ENCODE peak calls at places on chromosomes 2 and 18, in four cellular contexts. I, J, C and N are unnamed samples.
A peak's percentile ranks its signal among the peaks of the same experiment; 100 is the strongest.

GRCh38 chr18:39627936-39628335 is 2062.3 kb upstream of the CELF4 start:
- DNase-seq in I (no peak), J (no peak), C (no peak), N (no peak)

GRCh38 chr2:73963385-73964120 is 21.2 kb upstream of the TET3 start:
- DNase-seq in I (no peak), J (no peak), C (no peak), N (no peak)

GRCh38 chr2:78775291-78775690 is 250.2 kb upstream of the REG3G start:
- DNase-seq in I (peak; percentile 52), J (no peak), C (no peak), N (no peak)

GRCh38 chr18:79965119-79965902 is 868 bp downstream of the HSBP1L1 start:
- DNase-seq in I (peak; percentile 32), J (peak; percentile 83), C (peak; percentile 36), N (peak; percentile 88)

GRCh38 chr2:133476931-133477613 is 91.2 kb downstream of the NCKAP5 start:
- DNase-seq in I (no peak), J (no peak), C (no peak), N (no peak)

GRCh38 chr2:236309669-236310029 is 45.4 kb upstream of the ASB18 start:
- DNase-seq in I (peak; percentile 29), J (peak; percentile 39), C (peak; percentile 30), N (peak; percentile 76)

GRCh38 chr2:27051902-27052645 is 606 bp downstream of the AGBL5 start:
- DNase-seq in I (no peak), J (no peak), C (no peak), N (peak; percentile 23)

GRCh38 chr2:33298233-33298632 is 178.2 kb upstream of the RASGRP3 start:
- DNase-seq in I (peak; percentile 17), J (peak; percentile 56), C (no peak), N (no peak)

GRCh38 chr2:119820275-119820674 is 60.6 kb downstream of the PTPN4 start:
- DNase-seq in I (peak; percentile 91), J (peak; percentile 85), C (no peak), N (peak; percentile 97)

GRCh38 chr2:127576433-127577207 is 41.1 kb downstream of the MYO7B start:
- DNase-seq in I (peak; percentile 72), J (peak; percentile 62), C (no peak), N (no peak)

GRCh38 chr2:150526827-150527226 is 39.4 kb upstream of the RND3 start:
- DNase-seq in I (peak; percentile 66), J (peak; percentile 99), C (no peak), N (peak; percentile 50)

GRCh38 chr2:108923019-108923700 is 65.9 kb downstream of the EDAR start:
- DNase-seq in I (no peak), J (no peak), C (no peak), N (no peak)

GRCh38 chr2:172085460-172086159 is at the start of gene DLX1:
- DNase-seq in I (no peak), J (no peak), C (peak; percentile 68), N (no peak)

GRCh38 chr18:32732165-32732564 is 40.7 kb downstream of the KLHL14 start:
- DNase-seq in I (no peak), J (no peak), C (no peak), N (peak; percentile 15)

GRCh38 chr2:239322414-239323086 is 78.3 kb downstream of the HDAC4 start:
- DNase-seq in I (peak; percentile 69), J (peak; percentile 74), C (no peak), N (peak; percentile 77)

GRCh38 chr2:238651306-238652052 is 196.4 kb upstream of the TWIST2 start:
- DNase-seq in I (no peak), J (no peak), C (no peak), N (no peak)

GRCh38 chr18:8721094-8721669 is 15.8 kb downstream of the MTCL1 start:
- DNase-seq in I (no peak), J (no peak), C (no peak), N (no peak)

GRCh38 chr2:240143801-240144648 is 3.6 kb upstream of the OTOS start:
- DNase-seq in I (peak; percentile 74), J (peak; percentile 62), C (peak; percentile 34), N (peak; percentile 74)

GRCh38 chr2:231667497-231667896 is 40.8 kb upstream of the PTMA start:
- DNase-seq in I (no peak), J (no peak), C (no peak), N (no peak)

GRCh38 chr18:43279015-43279758 is 1.9 kb upstream of the SYT4 start:
- DNase-seq in I (no peak), J (peak; percentile 1), C (peak; percentile 91), N (no peak)

GRCh38 chr2:164903944-164904343 is 51.4 kb downstream of the SLC38A11 start:
- DNase-seq in I (peak; percentile 39), J (no peak), C (peak; percentile 80), N (no peak)

GRCh38 chr2:230929381-230930148 is 4.5 kb upstream of the GPR55 start:
- DNase-seq in I (no peak), J (no peak), C (no peak), N (no peak)

GRCh38 chr2:187567126-187567525 is 12.9 kb upstream of the TFPI start:
- DNase-seq in I (no peak), J (no peak), C (no peak), N (no peak)

GRCh38 chr2:106097370-106098000 is 96.6 kb downstream of the UXS1 start:
- DNase-seq in I (no peak), J (no peak), C (no peak), N (no peak)

GRCh38 chr2:11092693-11093335 is 62.5 kb upstream of the SLC66A3 start:
- DNase-seq in I (no peak), J (no peak), C (no peak), N (no peak)

GRCh38 chr2:108612514-108613183 is 78.4 kb downstream of the LIMS1 start:
- DNase-seq in I (no peak), J (no peak), C (no peak), N (no peak)

GRCh38 chr2:46148369-46148736 is 148.9 kb upstream of the EPAS1 start:
- DNase-seq in I (no peak), J (no peak), C (no peak), N (no peak)